ENCODE peak calls at places on chromosomes 3 and 15, in nine cellular contexts. H is prostate gland; J is choroid plexus epithelial cell; V is left colon; S is hypothalamus; E is RPMI8226; B is stimulated activated CD4-positive, alpha-beta T cell treated with anti-CD3 and anti-CD28 coated beads, TNF-alpha, amount 100 ng/mL, for 48 hours; L is T-cell; F is hepatic stellate cell. A is an unnamed sample.
A peak's percentile ranks its signal among the peaks of the same experiment; 100 is the strongest.

GRCh38 chr3:139677341-139678155 is at the start of gene NMNAT3:
- DNase-seq in H (peak; percentile 79), J (peak; percentile 64), V (peak; percentile 95), S (peak; percentile 67), E (peak; percentile 67), B (peak; percentile 83), L (peak; percentile 75), F (peak; percentile 8), A (peak; percentile 62)

GRCh38 chr3:59456852-59457485 is 407.1 kb upstream of the CFAP20DC start:
- DNase-seq in H (no peak), J (no peak), V (no peak), S (no peak), E (no peak), B (no peak), L (no peak), F (no peak), A (no peak)

GRCh38 chr15:89812847-89813320 is 1.8 kb downstream of the ANPEP start:
- DNase-seq in H (no peak), J (no peak), V (no peak), S (no peak), E (no peak), B (no peak), L (no peak), F (no peak), A (no peak)

GRCh38 chr3:171108066-171108465 is 81.5 kb upstream of the SLC2A2 start:
- DNase-seq in H (no peak), J (no peak), V (no peak), S (no peak), E (no peak), B (no peak), L (no peak), F (no peak), A (no peak)

GRCh38 chr3:151168269-151169094 is 34.5 kb downstream of the GPR171 start:
- DNase-seq in H (peak; percentile 64), J (peak; percentile 76), V (peak; percentile 93), S (no peak), E (peak; percentile 85), B (peak; percentile 90), L (peak; percentile 64), F (peak; percentile 59), A (peak; percentile 63)

GRCh38 chr15:58212909-58213526 is 74.8 kb downstream of the AQP9 start:
- DNase-seq in H (no peak), J (peak; percentile 76), V (no peak), S (no peak), E (peak; percentile 64), B (no peak), L (no peak), F (peak; percentile 18), A (no peak)

GRCh38 chr3:154931484-154931883 is 148.6 kb upstream of the MME start:
- DNase-seq in H (no peak), J (peak; percentile 15), V (no peak), S (no peak), E (no peak), B (no peak), L (no peak), F (no peak), A (no peak)

GRCh38 chr3:88896026-88896425 is 211.4 kb upstream of the EPHA3 start:
- DNase-seq in H (no peak), J (no peak), V (no peak), S (no peak), E (no peak), B (no peak), L (no peak), F (no peak), A (no peak)

GRCh38 chr3:100399341-100400071 is 1.4 kb downstream of the TOMM70 start:
- DNase-seq in H (no peak), J (no peak), V (peak; percentile 7), S (no peak), E (no peak), B (no peak), L (no peak), F (no peak), A (no peak)

GRCh38 chr15:98700501-98700900 is 52.2 kb downstream of the IGF1R start:
- DNase-seq in H (no peak), J (no peak), V (no peak), S (no peak), E (no peak), B (no peak), L (no peak), F (no peak), A (no peak)

GRCh38 chr3:194876403-194877165 is 190.9 kb downstream of the FAM43A start:
- DNase-seq in H (no peak), J (no peak), V (no peak), S (no peak), E (no peak), B (no peak), L (no peak), F (no peak), A (no peak)

GRCh38 chr15:85362436-85363048 is 17.9 kb upstream of the AKAP13 start:
- DNase-seq in H (no peak), J (no peak), V (no peak), S (no peak), E (no peak), B (no peak), L (no peak), F (no peak), A (no peak)

GRCh38 chr3:127970966-127971592 is 56.0 kb downstream of the KBTBD12 start:
- DNase-seq in H (peak; percentile 39), J (peak; percentile 75), V (peak; percentile 27), S (no peak), E (peak; percentile 51), B (no peak), L (no peak), F (peak; percentile 34), A (no peak)

GRCh38 chr3:134911611-134912604 is 116.8 kb downstream of the EPHB1 start:
- DNase-seq in H (peak; percentile 45), J (no peak), V (no peak), S (no peak), E (no peak), B (no peak), L (no peak), F (no peak), A (no peak)

GRCh38 chr3:186849392-186849975 is 7.0 kb downstream of the ADIPOQ start:
- DNase-seq in H (no peak), J (peak; percentile 76), V (no peak), S (no peak), E (peak; percentile 24), B (no peak), L (no peak), F (no peak), A (no peak)

GRCh38 chr15:25437751-25438600 is 848 bp downstream of the UBE3A start:
- DNase-seq in H (peak; percentile 27), J (peak; percentile 53), V (peak; percentile 72), S (peak; percentile 61), E (peak; percentile 65), B (peak; percentile 46), L (peak; percentile 38), F (peak; percentile 31), A (peak; percentile 39)

GRCh38 chr15:75032391-75032790 is 9.0 kb downstream of the PPCDC start:
- DNase-seq in H (no peak), J (no peak), V (no peak), S (no peak), E (no peak), B (no peak), L (no peak), F (no peak), A (no peak)

GRCh38 chr3:120488296-120488695 is 37.5 kb upstream of the FSTL1 start:
- DNase-seq in H (no peak), J (no peak), V (no peak), S (no peak), E (no peak), B (no peak), L (no peak), F (no peak), A (no peak)

GRCh38 chr15:58396181-58396580 is 35.6 kb upstream of the LIPC start:
- DNase-seq in H (no peak), J (peak; percentile 93), V (no peak), S (no peak), E (no peak), B (no peak), L (no peak), F (peak; percentile 19), A (no peak)

GRCh38 chr15:64544450-64544849 is 84.1 kb downstream of the ZNF609 start:
- DNase-seq in H (no peak), J (no peak), V (no peak), S (no peak), E (no peak), B (no peak), L (no peak), F (no peak), A (no peak)